ENCODE peak calls at places on chromosomes 2 and 18, in eight cellular contexts. B is esophagus muscularis mucosa, A is HFFc6, W is glutamatergic neuron, J is IMR-90, H is dorsolateral prefrontal cortex, I is GM12865, C is stomach. K is an unnamed sample.

GRCh38 chr2:152537252-152537651 is 180.0 kb downstream of the PRPF40A start:
- DNase-seq in B (no peak), W (no peak), C (no peak), H (no peak), I (no peak), J (peak), A (no peak), K (no peak)

GRCh38 chr2:213834746-213835145 is 550.5 kb downstream of the SPAG16 start:
- DNase-seq in I (no peak), A (no peak), W (no peak), C (no peak), B (no peak), H (no peak), J (peak), K (no peak)

GRCh38 chr2:219475697-219476604 is 22.7 kb upstream of the GMPPA start:
- DNase-seq in C (peak), A (peak), B (no peak), H (peak), J (peak), I (peak), W (peak), K (peak)

GRCh38 chr2:62577994-62578836 is 72.2 kb upstream of the TMEM17 start:
- DNase-seq in J (peak), B (no peak), I (no peak), H (no peak), A (peak), C (no peak), W (no peak), K (peak)

GRCh38 chr2:133581027-133581760 is 12.9 kb upstream of the NCKAP5 start:
- DNase-seq in J (peak), C (no peak), H (no peak), A (no peak), W (no peak), I (no peak), B (no peak), K (peak)

GRCh38 chr2:26724004-26724750 is 31.7 kb downstream of the KCNK3 start:
- DNase-seq in J (peak), W (no peak), I (no peak), B (no peak), A (peak), H (peak), C (peak), K (peak)

GRCh38 chr18:24426073-24426397 is 435 bp upstream of the IMPACT start:
- DNase-seq in A (no peak), J (no peak), H (no peak), C (no peak), I (no peak), W (no peak), B (no peak), K (no peak)

GRCh38 chr2:222424281-222424728 is at the start of gene SGPP2:
- DNase-seq in A (no peak), J (no peak), B (peak), H (peak), C (peak), I (peak), W (peak), K (no peak)

GRCh38 chr18:74514860-74515495 is 18.8 kb downstream of the CNDP2 start:
- DNase-seq in B (no peak), A (no peak), C (peak), I (no peak), J (no peak), W (no peak), H (no peak), K (no peak)

GRCh38 chr2:182887753-182888415 is 21.4 kb upstream of the FRZB start:
- DNase-seq in A (no peak), I (peak), B (no peak), W (no peak), J (no peak), H (no peak), C (no peak), K (no peak)

GRCh38 chr2:203484266-203485112 is 50.6 kb downstream of the RAPH1 start:
- DNase-seq in W (no peak), H (no peak), B (no peak), C (peak), I (peak), J (peak), A (peak), K (no peak)

GRCh38 chr2:88603146-88603545 is 24.1 kb downstream of the EIF2AK3 start:
- DNase-seq in W (no peak), C (no peak), I (no peak), H (no peak), J (peak), A (peak), B (no peak), K (peak)

GRCh38 chr2:73043279-73043678 is 28.2 kb downstream of the SFXN5 start:
- DNase-seq in B (no peak), J (no peak), A (no peak), H (no peak), C (no peak), I (no peak), W (no peak), K (no peak)

GRCh38 chr2:55567298-55567697 is 47.8 kb downstream of the CFAP36 start:
- DNase-seq in C (no peak), B (no peak), I (no peak), A (no peak), W (no peak), H (no peak), J (no peak), K (no peak)

GRCh38 chr2:63581266-63581961 is 6.9 kb downstream of the WDPCP start:
- DNase-seq in I (no peak), J (peak), B (no peak), C (peak), A (peak), H (no peak), W (no peak), K (peak)

GRCh38 chr2:181395871-181396574 is 61.2 kb upstream of the ITGA4 start:
- DNase-seq in W (no peak), H (no peak), J (no peak), B (no peak), A (no peak), C (no peak), I (no peak), K (no peak)

GRCh38 chr18:13453714-13454113 is 235.2 kb downstream of the LDLRAD4 start:
- DNase-seq in B (no peak), W (no peak), A (no peak), J (no peak), I (no peak), H (peak), C (peak), K (no peak)

GRCh38 chr2:208320686-208321085 is 54.6 kb downstream of the PIKFYVE start:
- DNase-seq in A (no peak), W (peak), H (no peak), C (no peak), B (no peak), I (peak), J (no peak), K (peak)

GRCh38 chr2:238895901-238896600 is 48.2 kb downstream of the TWIST2 start:
- DNase-seq in B (peak), C (peak), W (no peak), A (peak), J (peak), H (no peak), I (no peak), K (peak)

GRCh38 chr2:96599941-96600340 is 38.2 kb downstream of the KANSL3 start:
- DNase-seq in J (no peak), A (no peak), B (no peak), I (no peak), C (no peak), H (no peak), W (no peak), K (no peak)

GRCh38 chr18:6994719-6995430 is 122.7 kb downstream of the LAMA1 start:
- DNase-seq in C (no peak), B (no peak), I (no peak), A (no peak), H (no peak), J (no peak), W (no peak), K (no peak)

GRCh38 chr2:205792908-205793307 is 110.6 kb downstream of the NRP2 start:
- DNase-seq in H (no peak), B (no peak), I (no peak), W (no peak), C (no peak), J (peak), A (no peak), K (no peak)

GRCh38 chr18:79374408-79375171 is 21.1 kb upstream of the NFATC1 start:
- DNase-seq in W (no peak), B (no peak), H (no peak), A (no peak), I (peak), J (no peak), C (no peak), K (no peak)

GRCh38 chr2:55718165-55719008 is 24.7 kb upstream of the PNPT1 start:
- DNase-seq in W (peak), H (no peak), C (peak), A (peak), I (peak), J (peak), B (no peak), K (peak)

GRCh38 chr2:119485336-119486110 is 38.8 kb downstream of the SCTR start:
- DNase-seq in A (no peak), W (no peak), I (no peak), C (peak), H (no peak), J (no peak), B (peak), K (no peak)

GRCh38 chr18:23133860-23134779 is 1.2 kb upstream of the CABLES1 start:
- DNase-seq in H (no peak), C (peak), J (no peak), I (peak), B (no peak), A (no peak), W (no peak), K (no peak)

GRCh38 chr2:134866498-134867099 is 28.2 kb downstream of the ACMSD start:
- DNase-seq in I (no peak), C (no peak), A (peak), J (peak), H (no peak), B (no peak), W (no peak), K (peak)

GRCh38 chr2:65033178-65033577 is 23.0 kb upstream of the CEP68 start:
- DNase-seq in W (no peak), B (no peak), A (no peak), H (no peak), J (no peak), I (peak), C (no peak), K (no peak)

GRCh38 chr18:63831080-63831788 is 56.0 kb downstream of the SERPINB7 start:
- DNase-seq in W (no peak), I (peak), A (peak), H (no peak), B (no peak), C (no peak), J (peak), K (peak)

GRCh38 chr18:11309172-11309571 is 159.8 kb upstream of the PIEZO2 start:
- DNase-seq in H (no peak), B (no peak), W (no peak), C (no peak), J (no peak), I (peak), A (peak), K (no peak)

GRCh38 chr2:106139575-106139935 is 54.5 kb downstream of the UXS1 start:
- DNase-seq in B (no peak), J (no peak), A (no peak), H (no peak), C (no peak), W (no peak), I (peak), K (no peak)

GRCh38 chr2:216148983-216149382 is 39.8 kb downstream of the XRCC5 start:
- DNase-seq in J (no peak), C (no peak), A (no peak), I (no peak), B (no peak), H (no peak), W (no peak), K (no peak)
- TF ChIP-seq CTCF in J (no peak), C (no peak), A (no peak), I (no peak), B (no peak), H (no peak), W (no peak), K (no peak)

GRCh38 chr2:86673976-86674670 is 46.0 kb upstream of the RMND5A start:
- DNase-seq in I (no peak), A (no peak), W (no peak), J (no peak), H (no peak), B (no peak), C (no peak), K (peak)

GRCh38 chr2:86673011-86673410 is 47.1 kb upstream of the RMND5A start:
- DNase-seq in B (no peak), C (no peak), A (no peak), H (no peak), I (no peak), J (no peak), W (no peak), K (no peak)

GRCh38 chr2:86675104-86675503 is 45.0 kb upstream of the RMND5A start:
- DNase-seq in I (no peak), B (no peak), J (no peak), H (no peak), C (no peak), A (no peak), W (no peak), K (no peak)

GRCh38 chr2:86671304-86671981 is 47.8 kb upstream of the RNF103 start:
- DNase-seq in C (no peak), J (peak), A (no peak), W (no peak), B (no peak), I (no peak), H (no peak), K (peak)

GRCh38 chr2:86672027-86672545 is 48.0 kb upstream of the RMND5A start:
- DNase-seq in I (no peak), C (no peak), B (no peak), W (no peak), J (no peak), A (no peak), H (no peak), K (no peak)
- TF ChIP-seq CTCF in I (no peak), C (no peak), B (no peak), W (no peak), J (no peak), A (no peak), H (no peak), K (no peak)

DNA sequence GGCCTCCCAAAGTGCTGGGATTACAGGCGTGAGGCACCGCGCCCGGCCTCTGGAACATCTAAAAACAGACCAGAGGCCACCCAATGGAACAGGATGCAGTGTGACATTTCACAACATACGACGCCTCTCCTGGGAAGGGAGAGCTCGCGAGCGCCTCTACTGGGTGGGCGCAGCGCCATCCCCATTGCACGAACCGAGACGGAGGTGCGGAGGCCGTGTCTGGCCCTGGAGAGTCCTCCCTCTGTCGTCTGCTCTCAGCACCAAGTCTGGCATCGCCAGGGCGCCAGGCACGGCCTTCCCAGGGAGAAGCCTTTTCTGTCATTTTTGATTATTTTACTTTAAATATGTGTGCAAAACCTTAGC is 9.4 kb upstream of the GBX2 start:
- DNase-seq in I (peak), J (peak), H (no peak), B (no peak), W (peak), A (no peak), C (no peak), K (no peak)
- TF ChIP-seq CTCF in I (peak), J (peak), H (no peak), B (no peak), W (no peak), A (no peak), C (no peak), K (peak)

GRCh38 chr18:27778925-27779324 is 398.0 kb downstream of the CDH2 start:
- DNase-seq in H (no peak), W (no peak), A (no peak), I (no peak), J (no peak), B (no peak), C (no peak), K (no peak)

GRCh38 chr18:27780061-27780740 is 396.7 kb downstream of the CDH2 start:
- DNase-seq in J (no peak), A (peak), B (no peak), H (no peak), I (no peak), W (no peak), C (no peak), K (peak)

DNA sequence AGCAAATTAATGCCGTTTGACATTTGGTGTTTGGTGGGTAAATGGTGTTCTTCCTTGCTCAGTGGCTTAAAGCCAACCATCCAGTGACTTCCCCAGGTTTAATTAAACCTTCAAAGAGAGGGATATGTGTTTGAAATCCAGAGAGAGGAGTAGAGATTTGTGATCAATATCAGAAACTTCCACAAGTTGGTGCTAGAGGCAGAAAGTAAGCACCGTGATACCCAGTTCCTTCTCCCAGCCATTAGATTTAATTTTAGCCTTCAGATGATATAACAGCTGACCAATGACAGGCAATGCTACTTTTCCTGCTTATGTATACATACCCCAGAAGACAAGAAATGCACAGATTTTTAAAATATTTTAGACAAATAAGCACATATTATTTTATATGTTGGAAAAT is 398.5 kb downstream of the CDH2 start:
- DNase-seq in J (peak), C (no peak), B (no peak), A (peak), W (no peak), H (no peak), I (no peak), K (peak)
- TF ChIP-seq CTCF in J (peak), C (no peak), B (no peak), A (peak), W (no peak), H (no peak), I (no peak), K (peak)

GRCh38 chr2:192194065-192194865 is 468 bp downstream of the TMEFF2 start:
- DNase-seq in C (no peak), H (peak), B (no peak), A (no peak), I (no peak), W (peak), J (peak), K (peak)
- TF ChIP-seq CTCF in C (no peak), H (no peak), B (no peak), A (no peak), I (no peak), W (no peak), J (no peak), K (no peak)

DNA sequence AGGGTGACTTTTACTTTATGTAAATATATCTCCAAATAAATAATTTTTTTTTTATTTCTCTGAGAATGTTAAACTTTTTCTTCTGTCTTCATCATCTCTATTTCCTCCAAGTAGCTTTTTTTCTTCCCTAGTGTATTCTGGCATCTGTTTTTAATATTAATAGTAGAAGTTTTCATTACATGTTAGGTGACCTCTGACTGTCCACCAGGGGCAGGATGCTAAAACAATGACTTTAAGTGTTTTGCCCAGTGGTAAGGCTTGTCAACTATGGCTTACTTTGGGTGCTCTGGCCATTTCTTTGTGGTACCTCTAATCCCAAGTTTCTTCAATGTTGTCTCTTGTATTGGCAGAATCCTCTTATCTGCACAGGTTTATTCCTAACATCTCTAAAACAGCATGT is 127.1 kb downstream of the SRBD1 start:
- DNase-seq in H (no peak), J (peak), B (no peak), C (no peak), A (peak), W (no peak), I (no peak), K (no peak)
- TF ChIP-seq CTCF in H (no peak), J (no peak), B (no peak), C (no peak), A (peak), W (peak), I (peak), K (peak)

GRCh38 chr18:66342577-66342976 is 261.3 kb downstream of the CDH19 start:
- DNase-seq in H (no peak), W (no peak), B (no peak), J (no peak), C (no peak), I (no peak), A (no peak), K (no peak)
- TF ChIP-seq CTCF in H (no peak), W (no peak), B (no peak), J (no peak), C (no peak), I (no peak), A (no peak), K (no peak)